ENCODE peak calls at places on chromosomes 13 and 19, in eight cellular contexts. S is stimulated activated CD4-positive, alpha-beta T cell treated with anti-CD3 and anti-CD28 coated beads, Interleukin-4, amount 100 ng/mL, for 48 hours; B is activated T-helper 9 cell treated with anti-CD3 and anti-CD28 coated beads, Interleukin-2, amount 50 U/mL, for 16 hours; E is stimulated activated CD8-positive, alpha-beta memory T cell treated with anti-CD3 and anti-CD28 coated beads, Interleukin-4, amount 100 ng/mL, for 1 hour; Z is HFF-Myc; G is effector CD4-positive, alpha-beta T cell; Y is NCI-H1930; T is tibial artery. K is an unnamed sample.

GRCh38 chr19:19405919-19406877 is 723 bp downstream of the GATAD2A start:
- DNase-seq in S (peak; percentile 55), B (peak; percentile 43), E (no peak), Z (no peak), G (peak; percentile 33), Y (no peak), T (peak; percentile 74), K (no peak)

GRCh38 chr13:40777957-40778235 is 6.9 kb upstream of the MRPS31 start:
- DNase-seq in S (no peak), B (no peak), E (no peak), Z (no peak), G (no peak), Y (no peak), T (no peak), K (no peak)

GRCh38 chr19:5293607-5294089 is 47.0 kb downstream of the PTPRS start:
- DNase-seq in S (no peak), B (no peak), E (no peak), Z (peak; percentile 46), G (no peak), Y (no peak), T (no peak), K (no peak)

GRCh38 chr13:80160110-80160509 is 180.8 kb downstream of the SPRY2 start:
- DNase-seq in S (no peak), B (no peak), E (no peak), Z (no peak), G (no peak), Y (no peak), T (no peak), K (no peak)

GRCh38 chr13:111344471-111345191 is 24.2 kb downstream of the TEX29 start:
- DNase-seq in S (no peak), B (no peak), E (no peak), Z (peak; percentile 72), G (no peak), Y (no peak), T (no peak), K (peak; percentile 44)

GRCh38 chr13:80177327-80177726 is 163.6 kb downstream of the SPRY2 start:
- DNase-seq in S (no peak), B (no peak), E (no peak), Z (no peak), G (no peak), Y (no peak), T (no peak), K (no peak)

GRCh38 chr19:31838163-31838798 is 489.0 kb upstream of the TSHZ3 start:
- DNase-seq in S (no peak), B (no peak), E (no peak), Z (no peak), G (no peak), Y (no peak), T (no peak), K (no peak)

GRCh38 chr13:24038405-24038804 is 122.1 kb upstream of the SPATA13 start:
- DNase-seq in S (no peak), B (no peak), E (no peak), Z (peak; percentile 41), G (no peak), Y (no peak), T (no peak), K (no peak)

GRCh38 chr13:109704771-109705628 is 81.4 kb downstream of the IRS2 start:
- DNase-seq in S (no peak), B (no peak), E (no peak), Z (no peak), G (no peak), Y (no peak), T (peak; percentile 79), K (no peak)

GRCh38 chr13:99018418-99019180 is 40.7 kb upstream of the DOCK9 start:
- DNase-seq in S (no peak), B (no peak), E (no peak), Z (no peak), G (no peak), Y (no peak), T (no peak), K (no peak)

GRCh38 chr13:72004975-72005374 is 138.0 kb upstream of the DACH1 start:
- DNase-seq in S (no peak), B (no peak), E (no peak), Z (no peak), G (no peak), Y (no peak), T (no peak), K (no peak)

GRCh38 chr19:58007285-58007684 is 4.7 kb upstream of the ZNF606 start:
- DNase-seq in S (no peak), B (no peak), E (no peak), Z (no peak), G (no peak), Y (peak; percentile 41), T (no peak), K (no peak)

GRCh38 chr13:50292082-50292481 is 276.8 kb downstream of the KCNRG start:
- DNase-seq in S (no peak), B (no peak), E (no peak), Z (no peak), G (no peak), Y (no peak), T (no peak), K (no peak)

GRCh38 chr19:46840157-46840942 is 10.3 kb downstream of the AP2S1 start:
- DNase-seq in S (no peak), B (peak; percentile 13), E (no peak), Z (peak; percentile 43), G (peak; percentile 28), Y (peak; percentile 47), T (no peak), K (no peak)

GRCh38 chr13:92500192-92500591 is 726.4 kb upstream of the GPC6 start:
- DNase-seq in S (no peak), B (no peak), E (no peak), Z (no peak), G (no peak), Y (no peak), T (no peak), K (no peak)

GRCh38 chr19:768424-768823 is 17.5 kb downstream of the MISP start:
- DNase-seq in S (no peak), B (no peak), E (no peak), Z (no peak), G (no peak), Y (no peak), T (no peak), K (no peak)

GRCh38 chr13:42728507-42729180 is 52.7 kb upstream of the FAM216B start:
- DNase-seq in S (no peak), B (no peak), E (no peak), Z (no peak), G (no peak), Y (no peak), T (no peak), K (no peak)

GRCh38 chr13:79406597-79406908 is 498 bp upstream of the RBM26 start:
- DNase-seq in S (no peak), B (no peak), E (no peak), Z (no peak), G (no peak), Y (no peak), T (no peak), K (no peak)

GRCh38 chr19:29947871-29948270 is 5.8 kb downstream of the URI1 start:
- DNase-seq in S (no peak), B (no peak), E (no peak), Z (no peak), G (no peak), Y (no peak), T (no peak), K (no peak)

GRCh38 chr19:37114001-37114400 is 35.8 kb downstream of the ZNF420 start:
- DNase-seq in S (no peak), B (no peak), E (no peak), Z (no peak), G (no peak), Y (no peak), T (no peak), K (no peak)

GRCh38 chr13:63838366-63839110 is 2422.9 kb upstream of the PCDH20 start:
- DNase-seq in S (no peak), B (no peak), E (no peak), Z (no peak), G (no peak), Y (no peak), T (peak; percentile 42), K (no peak)

GRCh38 chr19:16315825-16316505 is 8.7 kb upstream of the KLF2 start:
- DNase-seq in S (no peak), B (no peak), E (no peak), Z (peak; percentile 56), G (no peak), Y (no peak), T (peak; percentile 78), K (no peak)

GRCh38 chr19:48877900-48878218 is 5.6 kb downstream of the PPP1R15A start:
- DNase-seq in S (no peak), B (no peak), E (no peak), Z (no peak), G (no peak), Y (no peak), T (no peak), K (no peak)

GRCh38 chr19:44745386-44745831 is 3.1 kb upstream of the BCL3 start:
- DNase-seq in S (no peak), B (no peak), E (no peak), Z (no peak), G (no peak), Y (no peak), T (peak; percentile 86), K (no peak)

K was measured in NCI-H1436 treated with DMSO at 0.1 percent for 48 hours.